ENCODE peak calls at places on chromosomes 11 and 22, in four cellular contexts. One of them, this sample, is unnamed.
A peak's percentile ranks its signal among the peaks of the same experiment; 100 is the strongest.

GRCh38 chr11:113384551-113384950 is 3.0 kb upstream of the ANKK1 start:
- DNase-seq in vagina: no peak
- DNase-seq in SJSA1: peak; percentile 58
- DNase-seq in heart right ventricle: no peak
- DNase-seq in this sample: no peak

GRCh38 chr11:61766353-61766841 is 14.0 kb downstream of the MYRF start:
- DNase-seq in SJSA1: no peak
- DNase-seq in vagina: no peak
- DNase-seq in heart right ventricle: no peak
- DNase-seq in this sample: no peak

GRCh38 chr11:128686745-128687177 is 7.1 kb upstream of the FLI1 start:
- DNase-seq in heart right ventricle: peak; percentile 65
- DNase-seq in vagina: no peak
- DNase-seq in SJSA1: no peak
- DNase-seq in this sample: no peak

GRCh38 chr11:57001674-57002401 is 13.1 kb downstream of the OR5AK2 start:
- DNase-seq in SJSA1: no peak
- DNase-seq in heart right ventricle: no peak
- DNase-seq in vagina: no peak
- DNase-seq in this sample: no peak

GRCh38 chr11:21622995-21623394 is 569.9 kb upstream of the ANO5 start:
- DNase-seq in vagina: no peak
- DNase-seq in heart right ventricle: no peak
- DNase-seq in SJSA1: no peak
- DNase-seq in this sample: no peak

GRCh38 chr11:33893711-33894401 is 2.0 kb upstream of the LMO2 start:
- DNase-seq in SJSA1: no peak
- DNase-seq in heart right ventricle: no peak
- DNase-seq in vagina: no peak
- DNase-seq in this sample: peak; percentile 58

GRCh38 chr11:64165482-64165841 is 451 bp downstream of the MACROD1 start:
- DNase-seq in SJSA1: no peak
- DNase-seq in vagina: no peak
- DNase-seq in heart right ventricle: peak; percentile 35
- DNase-seq in this sample: no peak

GRCh38 chr11:12717851-12718291 is 43.6 kb downstream of the TEAD1 start:
- DNase-seq in vagina: no peak
- DNase-seq in SJSA1: no peak
- DNase-seq in heart right ventricle: no peak
- DNase-seq in this sample: no peak

GRCh38 chr11:101582242-101583052 is 1.4 kb downstream of the TRPC6 start:
- DNase-seq in SJSA1: no peak
- DNase-seq in vagina: no peak
- DNase-seq in heart right ventricle: no peak
- DNase-seq in this sample: no peak

GRCh38 chr22:17647996-17648395 is 9.4 kb downstream of the BCL2L13 start:
- DNase-seq in SJSA1: no peak
- DNase-seq in vagina: no peak
- DNase-seq in heart right ventricle: no peak
- DNase-seq in this sample: no peak

GRCh38 chr11:64165842-64166635 is at the start of gene MACROD1:
- DNase-seq in SJSA1: peak; percentile 92
- DNase-seq in heart right ventricle: peak; percentile 88
- DNase-seq in vagina: no peak
- DNase-seq in this sample: peak; percentile 85

GRCh38 chr11:22633354-22633902 is 7.8 kb upstream of the FANCF start:
- DNase-seq in SJSA1: no peak
- DNase-seq in vagina: no peak
- DNase-seq in heart right ventricle: no peak
- DNase-seq in this sample: no peak

GRCh38 chr11:69934861-69935494 is 115.8 kb upstream of the FGF3 start:
- DNase-seq in SJSA1: peak; percentile 90
- DNase-seq in heart right ventricle: peak; percentile 5
- DNase-seq in vagina: no peak
- DNase-seq in this sample: peak; percentile 30

GRCh38 chr11:10612217-10612862 is 43.9 kb upstream of the LYVE1 start:
- DNase-seq in SJSA1: no peak
- DNase-seq in vagina: no peak
- DNase-seq in heart right ventricle: no peak
- DNase-seq in this sample: no peak
- H3K4me3 ChIP-seq in SJSA1: no peak overlapping the region
- H3K4me3 ChIP-seq in vagina: no peak overlapping the region
- H3K4me3 ChIP-seq in heart right ventricle: no peak overlapping the region
- H3K4me3 ChIP-seq in this sample: no peak overlapping the region

GRCh38 chr11:67119577-67120391 is 721 bp downstream of the KDM2A start:
- DNase-seq in heart right ventricle: peak; percentile 23
- DNase-seq in vagina: no peak
- DNase-seq in SJSA1: no peak
- DNase-seq in this sample: peak; percentile 32

GRCh38 chr11:67117667-67118058 is 1.4 kb upstream of the KDM2A start:
- DNase-seq in heart right ventricle: peak; percentile 48
- DNase-seq in vagina: no peak
- DNase-seq in SJSA1: no peak
- DNase-seq in this sample: peak; percentile 16

GRCh38 chr11:67120456-67120855 is 1.4 kb downstream of the KDM2A start:
- DNase-seq in vagina: no peak
- DNase-seq in heart right ventricle: no peak
- DNase-seq in SJSA1: no peak
- DNase-seq in this sample: no peak

GRCh38 chr11:67118059-67118766 is 850 bp upstream of the KDM2A start:
- DNase-seq in heart right ventricle: peak; percentile 62
- DNase-seq in vagina: peak; percentile 88
- DNase-seq in SJSA1: no peak
- DNase-seq in this sample: peak; percentile 45

DNA sequence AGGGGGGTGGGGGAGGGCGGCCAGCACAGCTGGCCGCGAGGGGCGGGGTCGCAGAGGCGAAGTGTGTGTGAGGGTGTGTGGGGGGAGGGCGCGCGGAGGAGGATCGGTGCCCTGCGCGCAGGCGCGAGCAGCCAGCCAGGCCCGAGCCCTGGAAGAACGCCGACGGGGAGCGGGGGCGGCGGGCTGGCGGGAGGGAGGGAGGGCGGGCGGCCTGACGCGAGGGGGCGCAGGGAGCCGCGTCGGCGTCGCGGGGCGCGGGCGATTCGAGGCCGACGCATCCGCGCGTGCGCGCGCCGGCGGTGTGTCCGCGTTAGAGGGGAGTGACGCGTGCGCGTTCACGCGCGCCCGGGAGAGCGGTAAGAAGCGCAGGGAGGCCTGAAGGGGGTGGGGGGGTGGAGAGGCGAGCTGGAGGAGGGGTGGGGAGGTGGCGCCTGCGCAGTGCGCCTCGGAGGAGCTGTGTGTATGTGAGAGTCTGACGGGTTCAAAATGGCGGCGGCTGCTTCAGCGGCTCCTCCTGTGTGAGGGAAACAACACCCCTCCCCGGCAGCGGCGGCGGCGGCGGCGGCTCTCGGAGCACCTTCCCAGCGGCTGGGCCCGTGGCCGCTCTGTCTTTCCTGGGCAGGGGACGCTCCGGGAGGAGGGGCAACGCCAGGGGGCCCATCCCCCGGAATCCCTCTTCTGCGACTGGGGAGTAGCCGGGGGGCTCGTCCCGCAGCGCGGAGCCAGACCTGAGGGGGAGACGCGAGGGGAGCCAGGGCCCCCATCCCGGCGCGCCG is at the start of gene KDM2A:
- DNase-seq in heart right ventricle: peak; percentile 100
- DNase-seq in SJSA1: peak; percentile 100
- DNase-seq in vagina: peak; percentile 99
- DNase-seq in this sample: peak; percentile 99
- H3K4me1 ChIP-seq in heart right ventricle: peaks cover 25% of the 10 kb centered on the region
- H3K4me1 ChIP-seq in SJSA1: peaks cover 25% of the 10 kb centered on the region
- H3K4me1 ChIP-seq in vagina: peaks cover 30% of the 10 kb centered on the region
- H3K4me1 ChIP-seq in this sample: peaks cover 7% of the 10 kb centered on the region

DNA sequence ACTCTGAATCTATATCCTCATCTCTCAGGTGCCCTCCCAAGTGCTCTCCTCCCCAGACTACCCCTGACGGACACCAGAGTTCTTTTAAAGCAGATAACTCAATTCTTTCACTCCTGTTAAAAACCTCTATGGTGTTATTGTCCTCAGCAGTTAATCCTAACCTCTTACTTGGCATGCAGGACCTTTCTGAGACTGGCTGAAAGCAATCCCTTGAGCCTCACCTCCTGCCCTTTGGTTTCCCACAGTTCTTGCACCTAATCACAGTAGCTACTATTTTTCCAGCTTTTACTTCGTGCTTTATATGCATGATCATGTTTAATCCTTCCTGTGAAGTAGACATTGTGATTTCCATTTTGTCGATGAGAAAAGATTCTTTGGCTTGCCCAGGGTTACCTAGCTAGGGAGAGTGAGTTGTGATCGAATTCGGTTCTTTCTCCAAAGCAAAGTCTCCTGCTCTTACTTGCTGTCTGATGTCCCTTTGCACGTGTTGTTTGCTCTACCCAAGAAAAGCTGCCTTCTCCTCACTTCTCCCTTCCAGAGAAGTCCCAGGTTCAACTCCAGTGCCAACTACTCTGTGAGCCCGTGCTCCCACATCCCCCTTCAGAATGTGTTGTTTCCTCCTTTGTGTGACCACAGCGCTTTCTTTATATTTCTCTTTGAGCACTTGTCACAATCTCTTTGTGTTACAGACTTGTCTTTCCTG is 2.1 kb downstream of the UBE2L3 start:
- DNase-seq in SJSA1: no peak
- DNase-seq in heart right ventricle: no peak
- DNase-seq in vagina: no peak
- DNase-seq in this sample: no peak
- H3K4me3 ChIP-seq in SJSA1: no peak overlapping the region
- H3K4me3 ChIP-seq in heart right ventricle: no peak overlapping the region
- H3K4me3 ChIP-seq in vagina: no peak overlapping the region
- H3K4me3 ChIP-seq in this sample: no peak overlapping the region

GRCh38 chr22:46578824-46579561 is 41.2 kb upstream of the GRAMD4 start:
- DNase-seq in heart right ventricle: peak; percentile 68
- DNase-seq in SJSA1: no peak
- DNase-seq in vagina: no peak
- DNase-seq in this sample: peak; percentile 81
- H3K4me1 ChIP-seq in heart right ventricle: peaks cover 64% of the 10 kb centered on the region
- H3K4me1 ChIP-seq in SJSA1: peaks cover 27% of the 10 kb centered on the region
- H3K4me1 ChIP-seq in vagina: peaks cover 61% of the 10 kb centered on the region
- H3K4me1 ChIP-seq in this sample: peaks cover 21% of the 10 kb centered on the region

GRCh38 chr11:119266517-119267255 is 50.2 kb downstream of the MCAM start:
- DNase-seq in SJSA1: no peak
- DNase-seq in vagina: no peak
- DNase-seq in heart right ventricle: no peak
- DNase-seq in this sample: no peak

GRCh38 chr11:119258983-119259382 is 52.8 kb downstream of the CBL start:
- DNase-seq in SJSA1: no peak
- DNase-seq in vagina: no peak
- DNase-seq in heart right ventricle: no peak
- DNase-seq in this sample: no peak

GRCh38 chr11:119266063-119266462 is 50.9 kb downstream of the MCAM start:
- DNase-seq in heart right ventricle: no peak
- DNase-seq in vagina: no peak
- DNase-seq in SJSA1: no peak
- DNase-seq in this sample: no peak

GRCh38 chr11:119263352-119263940 is 53.5 kb downstream of the MCAM start:
- DNase-seq in heart right ventricle: no peak
- DNase-seq in SJSA1: no peak
- DNase-seq in vagina: no peak
- DNase-seq in this sample: no peak

GRCh38 chr11:119262668-119263351 is 54.1 kb downstream of the MCAM start:
- DNase-seq in heart right ventricle: no peak
- DNase-seq in vagina: no peak
- DNase-seq in SJSA1: no peak
- DNase-seq in this sample: no peak
- H3K4me3 ChIP-seq in heart right ventricle: no peak overlapping the region
- H3K4me3 ChIP-seq in vagina: no peak overlapping the region
- H3K4me3 ChIP-seq in SJSA1: no peak overlapping the region
- H3K4me3 ChIP-seq in this sample: no peak overlapping the region

DNA sequence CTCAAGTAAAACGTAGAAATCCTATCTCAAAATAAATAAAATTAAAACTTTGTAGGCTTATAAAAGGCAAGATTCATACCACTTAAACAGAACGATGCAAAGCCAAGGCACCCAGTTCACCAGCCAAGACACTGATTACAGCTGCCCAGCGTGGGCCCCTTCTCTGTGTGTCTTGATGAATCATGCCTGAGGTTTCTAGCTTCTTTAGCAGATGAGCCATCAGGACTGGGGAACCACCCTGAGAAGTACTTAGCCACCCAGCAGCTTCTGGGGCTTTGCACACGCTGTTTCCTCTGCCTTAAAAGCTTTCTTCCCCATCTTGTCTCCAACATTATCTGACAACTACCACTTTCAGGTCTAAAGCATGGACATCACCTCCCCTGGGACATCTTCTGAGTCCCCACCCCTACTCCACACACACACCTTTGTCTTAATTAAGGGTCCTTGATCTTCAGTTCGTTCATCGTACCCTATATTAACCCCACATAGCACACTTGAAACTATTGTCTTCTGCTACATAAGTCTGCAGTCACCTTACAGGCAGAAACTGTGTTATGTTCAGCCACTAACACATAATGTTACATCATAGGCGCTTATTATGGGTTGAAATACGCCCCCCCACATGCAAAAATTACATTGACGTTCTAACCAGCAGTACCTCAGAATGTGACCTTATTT is 8.7 kb upstream of the LAYN start:
- DNase-seq in SJSA1: peak; percentile 84
- DNase-seq in heart right ventricle: no peak
- DNase-seq in vagina: no peak
- DNase-seq in this sample: no peak
- H3K4me1 ChIP-seq in SJSA1: peaks cover 54% of the 10 kb centered on the region
- H3K4me1 ChIP-seq in heart right ventricle: no peaks in the 10 kb centered on the region
- H3K4me1 ChIP-seq in vagina: no peaks in the 10 kb centered on the region
- H3K4me1 ChIP-seq in this sample: no peaks in the 10 kb centered on the region

This sample was measured in adrenal gland.